ENCODE peak calls at places on chromosomes 13 and 19, in six cellular contexts. H is HFF-Myc, T is Caco-2, J is aorta, E is kidney epithelial cell, G is neural progenitor cell. S is an unnamed sample.

GRCh38 chr19:32173836-32174235 is 171.6 kb upstream of the ZNF507 start:
- DNase-seq in H (no peak), T (no peak), J (no peak), E (no peak), G (no peak), S (no peak)

GRCh38 chr19:55545913-55546495 is 661 bp upstream of the SBK3 start:
- DNase-seq in H (no peak), T (no peak), J (no peak), E (no peak), G (no peak), S (no peak)

GRCh38 chr19:45800009-45800553 is 7.4 kb upstream of the DMWD start:
- DNase-seq in H (no peak), T (no peak), J (peak), E (peak), G (no peak), S (peak)

GRCh38 chr13:103960011-103960410 is 893.8 kb upstream of the SLC10A2 start:
- DNase-seq in H (no peak), T (no peak), J (no peak), E (no peak), G (no peak), S (no peak)

GRCh38 chr13:80010286-80010831 is 330.6 kb downstream of the SPRY2 start:
- DNase-seq in H (no peak), T (no peak), J (no peak), E (no peak), G (no peak), S (no peak)

GRCh38 chr13:51584731-51585191 is 499 bp downstream of the WDFY2 start:
- DNase-seq in H (no peak), T (peak), J (peak), E (no peak), G (peak), S (peak)

GRCh38 chr13:99624936-99625540 is 123.8 kb downstream of the TM9SF2 start:
- DNase-seq in H (no peak), T (no peak), J (no peak), E (no peak), G (peak), S (no peak)

GRCh38 chr19:49524812-49525455 is 2.9 kb upstream of the RCN3 start:
- DNase-seq in H (no peak), T (no peak), J (no peak), E (no peak), G (no peak), S (no peak)

GRCh38 chr13:52001120-52001731 is 10.0 kb downstream of the ATP7B start:
- DNase-seq in H (peak), T (no peak), J (no peak), E (peak), G (peak), S (peak)

GRCh38 chr13:110109910-110110309 is 197.0 kb downstream of the COL4A1 start:
- DNase-seq in H (no peak), T (no peak), J (peak), E (no peak), G (peak), S (peak)

GRCh38 chr19:29622191-29623070 is 16.3 kb downstream of the POP4 start:
- DNase-seq in H (no peak), T (no peak), J (no peak), E (no peak), G (peak), S (no peak)

GRCh38 chr19:42268142-42268703 is 829 bp upstream of the CIC start:
- DNase-seq in H (peak), T (peak), J (peak), E (peak), G (peak), S (peak)

GRCh38 chr13:23050126-23050525 is 130.7 kb upstream of the SGCG start:
- DNase-seq in H (no peak), T (peak), J (no peak), E (no peak), G (no peak), S (no peak)

GRCh38 chr19:3042545-3043267 is 13.6 kb upstream of the TLE2 start:
- DNase-seq in H (no peak), T (no peak), J (no peak), E (no peak), G (no peak), S (no peak)

GRCh38 chr13:33744589-33745369 is 73.2 kb upstream of the RFC3 start:
- DNase-seq in H (no peak), T (no peak), J (no peak), E (no peak), G (no peak), S (peak)

GRCh38 chr13:104678161-104678560 is 1611.9 kb upstream of the SLC10A2 start:
- DNase-seq in H (no peak), T (no peak), J (no peak), E (no peak), G (no peak), S (no peak)

GRCh38 chr19:48135411-48135810 is 24.8 kb upstream of the PLA2G4C start:
- DNase-seq in H (no peak), T (no peak), J (no peak), E (no peak), G (no peak), S (no peak)

GRCh38 chr13:114263590-114263989 is 17.8 kb upstream of the UPF3A start:
- DNase-seq in H (no peak), T (no peak), J (no peak), E (no peak), G (no peak), S (no peak)

GRCh38 chr19:27865927-27866777 is 1346.8 kb downstream of the UQCRFS1 start:
- DNase-seq in H (no peak), T (no peak), J (no peak), E (no peak), G (no peak), S (no peak)

GRCh38 chr13:58884810-58885209 is 1253.3 kb downstream of the PCDH17 start:
- DNase-seq in H (no peak), T (no peak), J (no peak), E (no peak), G (peak), S (no peak)

GRCh38 chr19:8545743-8546142 is 31.5 kb downstream of the MYO1F start:
- DNase-seq in H (no peak), T (no peak), J (no peak), E (no peak), G (no peak), S (no peak)

GRCh38 chr19:15419413-15420025 is 731 bp upstream of the AKAP8L start:
- DNase-seq in H (no peak), T (no peak), J (no peak), E (no peak), G (no peak), S (peak)
- H3K4me3 ChIP-seq in H (peak), T (no peak), J (no peak), E (peak), G (peak), S (peak)

DNA sequence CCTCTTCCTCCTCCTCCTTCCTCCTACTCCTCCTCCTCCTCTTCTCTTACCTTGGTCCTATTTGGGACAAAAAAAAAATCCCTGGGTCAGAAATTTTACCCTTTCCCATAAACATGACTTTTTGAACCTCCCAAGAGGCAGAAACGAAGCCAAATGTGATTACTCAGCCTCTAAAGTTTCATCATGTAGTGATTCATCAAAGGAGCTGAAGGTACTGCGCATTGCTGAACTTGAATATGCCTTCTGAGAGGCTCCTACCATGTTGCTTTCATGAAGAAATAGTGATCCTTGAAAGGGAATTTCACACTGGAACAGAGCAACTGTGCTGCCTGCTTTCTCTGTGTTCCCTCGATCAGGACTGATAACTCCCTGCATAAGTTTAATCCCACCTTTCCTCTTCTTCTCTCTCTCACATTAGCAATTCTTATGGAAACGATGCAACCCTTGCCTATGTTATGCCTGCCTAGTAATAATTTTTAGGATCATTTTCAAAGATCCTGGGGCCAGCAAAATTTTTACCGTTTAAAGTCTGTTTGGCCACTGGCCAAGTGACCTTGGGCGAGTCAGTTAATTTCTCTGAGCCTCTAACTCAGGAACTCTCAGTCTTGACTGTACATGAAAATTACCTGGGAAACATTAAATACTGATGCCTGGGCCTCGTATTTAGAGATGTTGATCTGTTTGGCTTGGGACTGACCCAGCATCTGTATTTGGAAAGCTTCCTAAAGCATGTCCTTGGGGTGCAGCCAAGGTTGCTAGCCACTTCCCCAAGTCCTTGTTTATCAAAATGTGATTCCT is 149.5 kb downstream of the DCT start:
- DNase-seq in H (peak), T (no peak), J (no peak), E (peak), G (no peak), S (peak)
- H3K4me3 ChIP-seq in H (no peak), T (no peak), J (no peak), E (no peak), G (no peak), S (no peak)

GRCh38 chr19:57606931-57607330 is 7.1 kb upstream of the ZNF134 start:
- DNase-seq in H (no peak), T (no peak), J (no peak), E (no peak), G (no peak), S (no peak)
- H3K4me3 ChIP-seq in H (no peak), T (no peak), J (no peak), E (no peak), G (no peak), S (no peak)

GRCh38 chr13:26759907-26760834 is at the start of gene GPR12:
- DNase-seq in H (no peak), T (no peak), J (peak), E (no peak), G (peak), S (peak)

GRCh38 chr13:26760835-26761582 is 423 bp upstream of the GPR12 start:
- DNase-seq in H (no peak), T (peak), J (no peak), E (no peak), G (peak), S (no peak)

GRCh38 chr13:26758496-26759155 is 2.0 kb downstream of the GPR12 start:
- DNase-seq in H (no peak), T (no peak), J (no peak), E (no peak), G (no peak), S (no peak)

GRCh38 chr13:26759156-26759906 is 1.3 kb downstream of the GPR12 start:
- DNase-seq in H (no peak), T (no peak), J (no peak), E (no peak), G (peak), S (no peak)
- H3K4me3 ChIP-seq in H (no peak), T (no peak), J (peak), E (no peak), G (peak), S (no peak)